ENCODE peak calls at places on chromosomes 11 and 22, in nine cellular contexts. N is astrocyte of the spinal cord, M is upper lobe of right lung, Q is fibroblast of pulmonary artery, E is WTC11, G is hepatocyte, X is cardiac fibroblast, O is GM06990, F is epithelial cell of proximal tubule. Z is an unnamed sample.

GRCh38 chr11:84757711-84758110 is 869.4 kb downstream of the DLG2 start:
- DNase-seq in N (no peak), M (no peak), Q (no peak), E (no peak), G (no peak), X (no peak), O (no peak), F (no peak), Z (no peak)

GRCh38 chr22:26709617-26710390 is 52.4 kb downstream of the MIAT start:
- DNase-seq in N (peak), M (no peak), Q (peak), E (no peak), G (no peak), X (peak), O (no peak), F (no peak), Z (no peak)

GRCh38 chr11:78109011-78109685 is 29.5 kb upstream of the NDUFC2 start:
- DNase-seq in N (no peak), M (no peak), Q (no peak), E (no peak), G (no peak), X (no peak), O (no peak), F (no peak), Z (no peak)

GRCh38 chr11:125165664-125166346 is 1.3 kb downstream of the PKNOX2 start:
- DNase-seq in N (peak), M (no peak), Q (peak), E (no peak), G (peak), X (no peak), O (no peak), F (no peak), Z (no peak)

GRCh38 chr11:111978028-111978771 is 41.1 kb downstream of the DIXDC1 start:
- DNase-seq in N (peak), M (no peak), Q (peak), E (peak), G (peak), X (peak), O (no peak), F (no peak), Z (no peak)

GRCh38 chr11:85346484-85346883 is 280.7 kb downstream of the DLG2 start:
- DNase-seq in N (no peak), M (no peak), Q (no peak), E (no peak), G (no peak), X (no peak), O (no peak), F (no peak), Z (no peak)

GRCh38 chr11:65900125-65900898 is at the start of gene FOSL1:
- DNase-seq in N (peak), M (peak), Q (peak), E (peak), G (peak), X (peak), O (peak), F (no peak), Z (peak)

GRCh38 chr22:46425011-46425410 is 89.5 kb downstream of the TRMU start:
- DNase-seq in N (peak), M (no peak), Q (peak), E (no peak), G (no peak), X (peak), O (no peak), F (peak), Z (no peak)

DNA sequence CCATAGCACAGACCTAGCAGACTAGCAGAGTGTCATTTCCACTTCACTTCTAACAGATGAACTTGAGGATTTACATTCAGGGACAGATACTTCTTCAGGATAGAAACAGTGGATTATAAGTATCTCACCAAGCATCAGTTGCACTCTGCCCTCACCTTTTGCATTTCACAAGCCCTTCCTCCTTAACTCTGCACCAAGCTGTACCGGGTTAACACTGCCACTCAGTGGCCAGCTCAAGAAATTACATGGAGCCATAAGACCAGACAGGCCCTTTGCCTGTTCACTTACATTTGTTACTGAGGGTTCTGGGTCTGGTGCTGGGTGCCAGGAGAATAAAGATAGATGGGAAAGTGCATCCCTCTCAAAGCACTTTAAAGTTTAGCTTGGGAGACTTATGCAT is 309.8 kb downstream of the SHANK2 start:
- DNase-seq in N (no peak), M (no peak), Q (peak), E (peak), G (no peak), X (no peak), O (no peak), F (no peak), Z (no peak)
- TF ChIP-seq CTCF in N (peak), M (peak), Q (peak), E (peak), G (peak), X (peak), O (peak), F (peak), Z (no peak)

GRCh38 chr11:122019908-122020694 is 95.9 kb downstream of the BLID start:
- DNase-seq in N (no peak), M (no peak), Q (no peak), E (no peak), G (no peak), X (no peak), O (no peak), F (no peak), Z (no peak)
- TF ChIP-seq CTCF in N (no peak), M (no peak), Q (no peak), E (no peak), G (no peak), X (no peak), O (no peak), F (no peak), Z (no peak)

DNA sequence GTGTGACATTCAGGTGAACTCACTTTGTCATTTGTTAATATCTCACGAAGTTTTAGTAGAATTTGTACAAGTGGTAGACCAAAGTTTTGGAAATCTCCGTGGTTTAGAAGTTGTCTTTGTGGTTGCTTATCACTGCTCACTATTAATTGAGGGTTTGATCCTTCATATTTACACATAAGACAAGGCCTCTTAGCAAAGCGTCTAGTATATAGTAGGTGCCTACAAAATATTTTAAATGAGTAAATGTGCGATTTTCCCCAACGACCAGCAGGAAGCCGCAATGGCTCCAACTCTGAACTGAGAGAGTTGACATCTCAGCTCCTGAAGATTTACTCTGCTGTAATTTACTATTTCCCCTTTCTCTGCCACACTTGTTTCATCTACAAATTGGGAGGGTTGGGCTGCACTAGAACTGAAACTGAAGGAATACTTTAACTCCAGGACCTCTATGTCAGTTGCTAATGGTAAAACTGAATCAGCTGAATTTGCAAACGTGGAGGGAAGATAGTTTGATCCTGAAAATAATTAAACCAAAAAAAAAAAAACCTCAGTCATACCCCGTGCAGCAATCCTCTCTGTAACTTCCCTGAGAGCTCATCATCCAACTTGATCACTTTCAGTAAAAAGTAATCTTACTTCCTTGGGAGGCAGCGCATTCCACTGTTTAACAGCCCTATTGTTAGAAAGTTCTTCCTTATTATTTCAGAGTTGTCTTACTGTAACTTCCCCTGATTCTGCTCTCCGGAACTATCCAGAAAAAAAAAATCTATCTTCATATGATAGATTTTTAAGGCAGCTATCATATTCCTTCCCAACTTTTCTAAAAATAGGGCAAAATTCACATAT is 1.3 kb upstream of the SBF2 start:
- DNase-seq in N (no peak), M (no peak), Q (no peak), E (no peak), G (no peak), X (peak), O (no peak), F (no peak), Z (no peak)
- TF ChIP-seq CTCF in N (no peak), M (no peak), Q (no peak), E (no peak), G (no peak), X (no peak), O (no peak), F (no peak), Z (no peak)

DNA sequence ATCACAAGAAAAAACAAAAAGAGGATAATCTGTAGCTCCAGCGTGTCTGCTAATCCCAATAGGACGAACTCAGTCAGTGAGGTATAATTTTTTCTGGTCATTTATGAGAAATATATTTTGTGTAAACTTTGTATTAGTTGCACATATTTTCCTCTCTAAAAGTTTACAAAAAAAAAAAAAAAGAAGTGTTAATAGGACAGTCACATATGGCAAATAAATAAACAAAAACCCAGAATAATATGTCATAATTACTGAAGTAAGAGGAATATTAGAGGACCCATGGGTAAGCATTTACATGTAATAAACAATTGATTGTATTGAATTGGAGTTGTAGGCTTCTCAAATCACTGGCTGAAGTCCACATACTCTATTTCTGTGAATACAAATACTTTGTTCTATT is at the start of gene OR5F1:
- DNase-seq in N (no peak), M (no peak), Q (no peak), E (no peak), G (no peak), X (no peak), O (no peak), F (no peak), Z (no peak)
- TF ChIP-seq CTCF in N (no peak), M (no peak), Q (no peak), E (no peak), G (no peak), X (no peak), O (no peak), F (no peak), Z (no peak)

DNA sequence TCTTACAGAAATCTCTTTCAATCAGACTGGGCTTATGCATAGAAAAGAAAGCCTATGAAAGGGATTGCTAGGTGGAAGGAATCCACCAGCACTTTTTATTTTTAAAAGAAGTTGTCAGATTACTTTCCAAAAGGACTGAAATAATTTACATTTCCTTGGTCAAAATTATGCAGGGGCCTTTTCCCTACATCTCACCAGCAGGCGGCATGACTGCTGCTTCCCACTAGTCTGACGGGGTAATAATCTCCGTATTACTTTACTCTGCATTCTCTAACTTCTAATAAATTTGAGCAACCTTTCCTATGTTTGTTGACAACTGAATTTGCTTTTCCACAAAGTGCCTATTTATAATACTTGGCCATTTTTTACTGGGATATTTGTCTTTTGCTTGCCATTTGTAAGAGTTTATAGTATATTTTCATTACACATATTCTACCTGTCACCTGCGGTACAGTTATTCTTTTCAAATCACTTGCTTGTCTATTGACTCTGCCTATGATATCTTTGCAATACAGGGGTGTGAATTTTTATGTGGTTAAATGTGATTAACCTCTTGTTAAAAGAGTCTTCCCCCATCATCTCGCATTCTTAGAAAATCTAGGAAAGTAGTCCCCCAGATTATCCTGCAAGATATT is 51.9 kb upstream of the USP47 start:
- DNase-seq in N (peak), M (no peak), Q (peak), E (no peak), G (peak), X (peak), O (no peak), F (no peak), Z (no peak)
- TF ChIP-seq CTCF in N (peak), M (peak), Q (peak), E (no peak), G (peak), X (peak), O (peak), F (peak), Z (no peak)

DNA sequence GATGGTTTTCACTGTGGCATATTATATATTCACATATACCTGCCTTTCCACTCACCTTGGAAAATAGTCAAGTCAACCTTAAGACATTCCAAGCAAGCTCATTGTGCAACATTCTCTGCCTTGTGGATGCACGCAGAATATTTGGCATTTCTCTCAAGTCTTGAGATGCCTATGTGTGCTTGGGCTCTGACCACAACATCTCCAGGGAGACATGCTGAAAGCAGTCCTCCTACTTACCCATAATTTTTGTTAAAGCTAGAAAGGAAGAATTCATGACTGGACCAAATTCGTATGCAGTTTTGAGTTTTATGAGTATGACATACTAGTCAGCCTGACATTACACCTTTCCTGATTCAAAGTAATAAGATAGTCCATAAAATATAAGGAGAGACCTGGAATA is 684.0 kb downstream of the OPCML start:
- DNase-seq in N (peak), M (no peak), Q (peak), E (no peak), G (no peak), X (peak), O (no peak), F (no peak), Z (no peak)
- TF ChIP-seq CTCF in N (no peak), M (no peak), Q (no peak), E (no peak), G (no peak), X (no peak), O (no peak), F (no peak), Z (no peak)

DNA sequence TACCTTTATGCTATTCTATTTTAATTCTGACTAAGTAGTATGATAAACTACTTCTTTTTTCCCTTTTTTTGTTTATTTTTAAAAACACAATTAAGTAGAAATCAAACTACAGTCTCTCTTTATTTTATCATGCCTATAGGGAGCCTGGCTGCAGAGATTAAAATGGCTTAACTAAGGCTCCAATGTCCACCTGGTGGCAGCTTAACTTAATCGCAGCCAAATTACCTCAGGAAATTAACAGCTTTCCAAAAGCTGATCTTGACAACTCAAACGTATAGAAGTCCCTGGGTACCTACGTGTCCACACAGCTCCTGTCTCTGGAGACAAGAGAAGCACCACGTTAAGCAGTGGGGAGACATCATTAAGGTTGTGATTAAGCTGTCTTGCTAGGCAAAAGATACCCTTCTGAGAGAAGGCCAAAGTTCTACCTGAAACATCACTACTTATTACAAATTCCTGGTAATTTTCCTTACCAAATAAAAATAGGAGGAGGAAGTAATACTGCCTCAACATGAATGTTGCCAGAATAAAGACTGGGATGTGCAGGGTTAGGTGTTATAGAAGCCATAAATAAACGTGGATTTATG is 63.2 kb upstream of the SNX19 start:
- DNase-seq in N (peak), M (no peak), Q (peak), E (no peak), G (peak), X (peak), O (no peak), F (no peak), Z (no peak)
- TF ChIP-seq CTCF in N (peak), M (no peak), Q (peak), E (peak), G (peak), X (peak), O (peak), F (peak), Z (no peak)